ENCODE peak calls at places on chromosomes 16 and 17, in seven cellular contexts. V, O, X, B, T, U and A are unnamed samples.

GRCh38 chr16:88331989-88332920 is 50.5 kb upstream of the ZNF469 start:
- DNase-seq in V (no peak), O (peak; percentile 50), X (peak; percentile 100), B (peak; percentile 90), T (no peak), U (peak; percentile 69), A (peak; percentile 83)

GRCh38 chr17:79988163-79988971 is 47.3 kb downstream of the TBC1D16 start:
- DNase-seq in V (no peak), O (no peak), X (peak; percentile 92), B (no peak), T (no peak), U (no peak), A (peak; percentile 74)

GRCh38 chr17:60423865-60424264 is 1.6 kb downstream of the CHCT1 start:
- DNase-seq in V (no peak), O (no peak), X (no peak), B (no peak), T (no peak), U (no peak), A (no peak)

GRCh38 chr17:48139948-48140347 is 32.4 kb downstream of the SNX11 start:
- DNase-seq in V (no peak), O (no peak), X (no peak), B (no peak), T (no peak), U (no peak), A (no peak)

GRCh38 chr16:90077757-90078593 is 844 bp upstream of the PRDM7 start:
- DNase-seq in V (no peak), O (no peak), X (peak; percentile 42), B (no peak), T (peak; percentile 55), U (no peak), A (peak; percentile 33)

GRCh38 chr16:72739577-72739976 is 308.4 kb downstream of the ZFHX3 start:
- DNase-seq in V (no peak), O (no peak), X (peak; percentile 18), B (no peak), T (peak; percentile 29), U (no peak), A (no peak)

GRCh38 chr17:11637796-11638195 is 39.5 kb downstream of the DNAH9 start:
- DNase-seq in V (no peak), O (no peak), X (no peak), B (no peak), T (no peak), U (no peak), A (no peak)

GRCh38 chr16:50023626-50024025 is 1.4 kb upstream of the CNEP1R1 start:
- DNase-seq in V (no peak), O (no peak), X (no peak), B (no peak), T (no peak), U (no peak), A (no peak)

GRCh38 chr17:5825717-5826330 is 241.5 kb upstream of the NLRP1 start:
- DNase-seq in V (no peak), O (no peak), X (peak; percentile 75), B (no peak), T (no peak), U (peak; percentile 25), A (no peak)

GRCh38 chr17:27950995-27951394 is 57.8 kb upstream of the LYRM9 start:
- DNase-seq in V (no peak), O (no peak), X (no peak), B (no peak), T (no peak), U (no peak), A (no peak)

GRCh38 chr17:27946521-27946920 is 53.4 kb upstream of the LYRM9 start:
- DNase-seq in V (no peak), O (no peak), X (no peak), B (no peak), T (no peak), U (no peak), A (no peak)

GRCh38 chr17:27947005-27947406 is 53.8 kb upstream of the LYRM9 start:
- DNase-seq in V (no peak), O (no peak), X (no peak), B (no peak), T (no peak), U (no peak), A (no peak)

GRCh38 chr17:27951872-27952271 is 58.7 kb upstream of the LYRM9 start:
- DNase-seq in V (no peak), O (no peak), X (no peak), B (no peak), T (no peak), U (no peak), A (peak; percentile 32)

GRCh38 chr17:27949304-27949703 is 56.1 kb upstream of the LYRM9 start:
- DNase-seq in V (no peak), O (no peak), X (no peak), B (no peak), T (peak; percentile 53), U (no peak), A (no peak)
- H3K4me1 ChIP-seq in V (peaks cover 11% of the 10 kb centered on the region), O (no peaks in the 10 kb centered on the region), X (no peaks in the 10 kb centered on the region), B (no peaks in the 10 kb centered on the region), T (peaks cover 6% of the 10 kb centered on the region), U (no peaks in the 10 kb centered on the region), A (peaks cover 8% of the 10 kb centered on the region)

DNA sequence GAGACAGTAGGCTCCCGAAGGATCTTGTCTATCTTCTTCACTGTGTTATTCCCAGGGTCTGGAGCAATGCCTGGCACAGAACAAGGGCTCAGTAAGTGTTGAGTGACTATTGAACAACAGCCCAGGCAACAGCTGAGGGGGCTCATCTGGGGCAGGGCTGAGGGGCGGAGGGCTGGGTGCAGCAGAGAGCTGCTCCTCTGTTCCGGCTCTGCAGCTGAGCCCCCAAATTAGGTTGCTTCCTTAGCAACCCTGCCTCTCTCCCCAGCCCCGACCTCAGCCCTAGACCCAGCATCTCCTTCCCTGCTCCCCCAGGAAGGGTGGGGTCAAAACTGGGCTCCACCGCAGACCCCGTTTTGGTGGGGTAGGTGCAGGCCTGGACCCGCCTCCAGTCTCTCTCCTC is 32.2 kb downstream of the ITGAE start:
- DNase-seq in V (no peak), O (no peak), X (no peak), B (no peak), T (no peak), U (no peak), A (no peak)
- H3K4me1 ChIP-seq in V (no peaks in the 10 kb centered on the region), O (no peaks in the 10 kb centered on the region), X (no peaks in the 10 kb centered on the region), B (no peaks in the 10 kb centered on the region), T (no peaks in the 10 kb centered on the region), U (no peaks in the 10 kb centered on the region), A (no peaks in the 10 kb centered on the region)

DNA sequence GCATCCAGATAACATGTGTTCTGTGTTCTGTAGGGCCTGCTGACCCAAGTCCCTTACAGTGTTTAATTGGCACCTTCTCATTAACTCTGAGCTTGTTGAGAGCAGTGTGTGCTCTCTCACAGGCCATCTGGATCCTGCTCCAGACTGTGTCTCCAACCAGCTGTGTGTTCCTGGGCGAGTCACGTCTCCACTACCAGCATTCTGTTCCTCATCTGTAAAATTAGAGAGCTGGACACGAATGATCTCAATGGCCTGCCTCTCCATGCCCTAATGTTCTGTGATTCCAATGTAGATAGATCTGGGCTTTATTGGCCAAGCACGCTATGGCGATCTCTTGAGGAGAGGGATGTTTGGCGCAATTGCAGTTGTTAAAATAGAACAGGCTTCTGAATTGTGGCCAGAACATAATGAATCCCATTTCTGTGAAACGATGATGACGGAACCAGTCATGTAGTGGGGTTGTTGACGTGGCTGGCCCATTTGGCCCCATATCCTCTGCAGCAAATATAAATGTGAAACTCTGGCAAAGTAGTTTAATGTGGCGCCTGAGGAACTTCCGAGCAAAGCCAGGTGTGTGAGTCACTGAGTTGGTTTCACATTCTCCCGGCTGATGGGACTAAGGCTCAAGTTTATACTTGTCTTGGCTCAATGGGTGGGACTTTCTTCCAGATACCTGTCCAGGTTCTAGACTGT is 22.2 kb downstream of the TBX4 start:
- DNase-seq in V (no peak), O (no peak), X (peak; percentile 80), B (no peak), T (no peak), U (no peak), A (no peak)
- H3K4me1 ChIP-seq in V (no peaks in the 10 kb centered on the region), O (no peaks in the 10 kb centered on the region), X (peaks cover 51% of the 10 kb centered on the region), B (no peaks in the 10 kb centered on the region), T (peaks cover 4% of the 10 kb centered on the region), U (peaks cover 5% of the 10 kb centered on the region), A (no peaks in the 10 kb centered on the region)

GRCh38 chr17:73293031-73293430 is 18.8 kb downstream of the CDC42EP4 start:
- DNase-seq in V (no peak), O (no peak), X (no peak), B (no peak), T (no peak), U (no peak), A (no peak)

GRCh38 chr17:73290399-73291259 is 21.2 kb downstream of the CDC42EP4 start:
- DNase-seq in V (no peak), O (no peak), X (no peak), B (no peak), T (no peak), U (peak; percentile 59), A (no peak)

GRCh38 chr17:73291260-73291801 is 20.5 kb downstream of the CDC42EP4 start:
- DNase-seq in V (peak; percentile 66), O (peak; percentile 60), X (peak; percentile 95), B (peak; percentile 80), T (no peak), U (peak; percentile 86), A (peak; percentile 86)

GRCh38 chr17:73292031-73292531 is 19.7 kb downstream of the CDC42EP4 start:
- DNase-seq in V (peak; percentile 77), O (peak; percentile 66), X (peak; percentile 57), B (peak; percentile 65), T (no peak), U (no peak), A (peak; percentile 68)

GRCh38 chr17:73293480-73293911 is 18.3 kb downstream of the CDC42EP4 start:
- DNase-seq in V (peak; percentile 60), O (peak; percentile 71), X (peak; percentile 93), B (peak; percentile 76), T (no peak), U (no peak), A (peak; percentile 90)
- H3K4me1 ChIP-seq in V (peaks cover 96% of the 10 kb centered on the region), O (peaks cover 67% of the 10 kb centered on the region), X (peaks cover 51% of the 10 kb centered on the region), B (peaks cover 46% of the 10 kb centered on the region), T (no peaks in the 10 kb centered on the region), U (peaks cover 29% of the 10 kb centered on the region), A (peaks cover 81% of the 10 kb centered on the region)

DNA sequence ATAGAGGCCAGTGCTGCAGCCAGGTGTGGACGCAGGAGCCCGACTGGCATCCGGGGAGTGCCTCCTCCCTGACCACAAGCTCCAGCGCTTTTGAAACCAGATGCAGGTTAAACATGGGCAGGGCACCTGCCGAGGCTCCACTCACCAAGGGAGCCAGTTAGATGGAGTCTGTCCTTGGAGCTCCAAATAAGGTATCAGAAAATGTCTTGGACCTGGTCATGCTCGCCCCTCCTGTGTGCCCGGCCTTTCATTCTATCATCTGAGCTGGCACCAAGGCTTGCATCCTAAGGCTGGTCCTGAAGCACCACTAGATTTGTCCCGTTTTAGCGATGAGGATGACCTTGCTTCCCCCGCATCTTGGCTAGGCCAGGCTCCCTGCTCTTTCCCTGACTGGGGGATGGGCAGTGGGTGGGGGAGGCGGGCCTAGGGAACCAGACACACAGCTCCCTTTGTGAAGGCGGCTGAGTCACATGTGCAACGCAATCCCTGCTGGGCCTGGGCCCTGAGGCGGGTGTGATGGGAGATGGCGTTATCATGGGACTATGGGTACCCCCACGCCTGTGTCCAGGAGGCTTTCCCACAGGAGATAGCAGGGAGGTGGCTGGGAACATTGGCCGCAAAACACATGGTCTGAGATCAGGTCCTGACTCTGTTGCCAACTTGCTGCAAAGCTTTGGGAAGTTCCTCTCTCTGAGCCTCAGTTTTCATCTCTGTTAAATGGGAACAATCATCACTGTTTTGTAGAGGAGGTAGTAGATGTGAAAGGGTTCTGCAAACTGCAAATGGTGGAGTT is 5.0 kb upstream of the ADGRG1 start:
- DNase-seq in V (no peak), O (no peak), X (peak; percentile 38), B (no peak), T (peak; percentile 57), U (peak; percentile 35), A (peak; percentile 90)
- H3K4me1 ChIP-seq in V (peaks cover 34% of the 10 kb centered on the region), O (no peaks in the 10 kb centered on the region), X (peaks cover 14% of the 10 kb centered on the region), B (peaks cover 6% of the 10 kb centered on the region), T (peaks cover 5% of the 10 kb centered on the region), U (peaks cover 8% of the 10 kb centered on the region), A (peaks cover 38% of the 10 kb centered on the region)